ENCODE peak calls at places on chromosomes 5 and 9, in five cellular contexts. U, Z, T, C and Q are unnamed samples.
A peak's percentile ranks its signal among the peaks of the same experiment; 100 is the strongest.

GRCh38 chr5:147369742-147370374 is 135.0 kb downstream of the STK32A start:
- DNase-seq in U (no peak), Z (no peak), T (no peak), C (peak; percentile 20), Q (no peak)

GRCh38 chr9:82532504-82532903 is 530.4 kb downstream of the RASEF start:
- DNase-seq in U (no peak), Z (no peak), T (no peak), C (peak; percentile 19), Q (no peak)

GRCh38 chr5:459562-460412 is 16.8 kb downstream of the EXOC3 start:
- DNase-seq in U (no peak), Z (no peak), T (no peak), C (no peak), Q (peak; percentile 13)

GRCh38 chr5:77066823-77067442 is 20.2 kb downstream of the ZBED3 start:
- DNase-seq in U (peak; percentile 32), Z (peak; percentile 66), T (no peak), C (peak; percentile 91), Q (no peak)

GRCh38 chr9:84978761-84979160 is 309.2 kb downstream of the NTRK2 start:
- DNase-seq in U (no peak), Z (no peak), T (no peak), C (no peak), Q (no peak)

GRCh38 chr5:32312194-32312681 is 501 bp downstream of the MTMR12 start:
- DNase-seq in U (peak; percentile 78), Z (peak; percentile 56), T (peak; percentile 73), C (peak; percentile 69), Q (peak; percentile 73)

GRCh38 chr9:128124873-128125574 is 2.5 kb downstream of the PTGES2 start:
- DNase-seq in U (peak; percentile 66), Z (no peak), T (peak; percentile 85), C (peak; percentile 45), Q (no peak)

GRCh38 chr9:91119147-91119546 is 242.6 kb downstream of the AUH start:
- DNase-seq in U (no peak), Z (no peak), T (no peak), C (peak; percentile 77), Q (no peak)

GRCh38 chr9:136122425-136123383 is 4.0 kb upstream of the TMEM250 start:
- DNase-seq in U (peak; percentile 80), Z (peak; percentile 39), T (peak; percentile 74), C (peak; percentile 34), Q (peak; percentile 69)

GRCh38 chr5:150227606-150228273 is 37.9 kb downstream of the SLC6A7 start:
- DNase-seq in U (no peak), Z (no peak), T (peak; percentile 18), C (peak; percentile 43), Q (no peak)

GRCh38 chr9:88994820-88995180 is 3.5 kb downstream of the S1PR3 start:
- DNase-seq in U (no peak), Z (no peak), T (no peak), C (peak; percentile 63), Q (no peak)

GRCh38 chr9:78026947-78027346 is 4.7 kb downstream of the GNAQ start:
- DNase-seq in U (no peak), Z (no peak), T (no peak), C (peak; percentile 63), Q (no peak)

DNA sequence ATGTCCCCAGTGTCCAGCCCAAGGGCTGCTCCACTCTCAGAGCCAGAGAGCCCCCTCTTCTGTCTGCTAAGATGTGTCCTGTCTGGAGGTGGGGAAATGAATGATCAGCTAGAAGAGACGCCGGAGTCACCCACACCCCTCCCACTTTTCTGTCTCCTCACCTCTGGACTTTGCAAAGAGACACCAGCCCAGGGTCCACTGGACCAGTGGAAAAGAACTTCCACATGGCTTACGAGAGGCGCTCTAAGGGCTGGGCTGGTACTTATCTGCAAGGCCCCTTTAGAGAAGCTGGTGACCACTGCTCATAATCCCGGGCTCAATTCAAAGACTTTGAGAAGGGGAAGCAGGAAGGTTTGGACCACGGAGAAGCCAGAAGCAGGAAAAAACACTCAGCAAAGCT is 9.2 kb downstream of the NR5A1 start:
- DNase-seq in U (no peak), Z (no peak), T (no peak), C (no peak), Q (no peak)
- H3K27me3 ChIP-seq in U (peaks cover 3% of the 10 kb centered on the region), Z (peaks cover 93% of the 10 kb centered on the region), T (peaks cover 34% of the 10 kb centered on the region), C (peaks cover 92% of the 10 kb centered on the region), Q (no peaks in the 10 kb centered on the region)

GRCh38 chr5:101860145-101860544 is 435.9 kb downstream of the SLCO4C1 start:
- DNase-seq in U (no peak), Z (no peak), T (no peak), C (no peak), Q (no peak)

GRCh38 chr5:101866473-101866872 is 429.6 kb downstream of the SLCO4C1 start:
- DNase-seq in U (no peak), Z (peak; percentile 3), T (no peak), C (no peak), Q (no peak)

GRCh38 chr5:101860563-101860962 is 435.5 kb downstream of the SLCO4C1 start:
- DNase-seq in U (no peak), Z (no peak), T (no peak), C (no peak), Q (no peak)
- H3K27me3 ChIP-seq in U (no peaks in the 10 kb centered on the region), Z (no peaks in the 10 kb centered on the region), T (no peaks in the 10 kb centered on the region), C (no peaks in the 10 kb centered on the region), Q (no peaks in the 10 kb centered on the region)

GRCh38 chr9:126683698-126684044 is 69.9 kb downstream of the LMX1B start:
- DNase-seq in U (no peak), Z (no peak), T (no peak), C (no peak), Q (no peak)

GRCh38 chr9:126682113-126682810 is 68.5 kb downstream of the LMX1B start:
- DNase-seq in U (no peak), Z (no peak), T (no peak), C (no peak), Q (no peak)

GRCh38 chr9:126684965-126685465 is 71.3 kb downstream of the LMX1B start:
- DNase-seq in U (no peak), Z (no peak), T (no peak), C (no peak), Q (no peak)

GRCh38 chr9:126682928-126683697 is 69.4 kb downstream of the LMX1B start:
- DNase-seq in U (peak; percentile 68), Z (no peak), T (no peak), C (no peak), Q (no peak)

DNA sequence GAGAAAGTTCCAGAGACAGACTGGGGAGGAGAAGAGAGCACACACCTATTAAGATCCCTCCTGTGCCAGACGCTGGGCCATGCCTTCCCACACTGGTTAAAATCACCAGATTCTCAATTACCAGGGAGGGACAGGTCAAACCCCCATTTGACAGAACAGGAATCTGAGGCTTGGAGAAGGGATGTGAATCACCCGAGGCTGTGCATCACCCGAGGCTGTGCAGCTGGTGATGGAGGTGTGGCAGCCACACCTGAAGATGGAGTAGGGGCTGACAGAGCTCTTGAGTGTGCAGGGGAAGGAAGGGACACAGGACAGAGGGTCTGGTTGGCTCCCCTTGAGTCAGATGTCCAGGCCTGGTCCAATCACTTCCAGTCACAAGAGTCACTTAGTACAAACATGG is 70.6 kb downstream of the LMX1B start:
- DNase-seq in U (no peak), Z (no peak), T (no peak), C (no peak), Q (no peak)
- H3K27me3 ChIP-seq in U (no peaks in the 10 kb centered on the region), Z (peaks cover 88% of the 10 kb centered on the region), T (peaks cover 55% of the 10 kb centered on the region), C (peaks cover 76% of the 10 kb centered on the region), Q (peaks cover 6% of the 10 kb centered on the region)

DNA sequence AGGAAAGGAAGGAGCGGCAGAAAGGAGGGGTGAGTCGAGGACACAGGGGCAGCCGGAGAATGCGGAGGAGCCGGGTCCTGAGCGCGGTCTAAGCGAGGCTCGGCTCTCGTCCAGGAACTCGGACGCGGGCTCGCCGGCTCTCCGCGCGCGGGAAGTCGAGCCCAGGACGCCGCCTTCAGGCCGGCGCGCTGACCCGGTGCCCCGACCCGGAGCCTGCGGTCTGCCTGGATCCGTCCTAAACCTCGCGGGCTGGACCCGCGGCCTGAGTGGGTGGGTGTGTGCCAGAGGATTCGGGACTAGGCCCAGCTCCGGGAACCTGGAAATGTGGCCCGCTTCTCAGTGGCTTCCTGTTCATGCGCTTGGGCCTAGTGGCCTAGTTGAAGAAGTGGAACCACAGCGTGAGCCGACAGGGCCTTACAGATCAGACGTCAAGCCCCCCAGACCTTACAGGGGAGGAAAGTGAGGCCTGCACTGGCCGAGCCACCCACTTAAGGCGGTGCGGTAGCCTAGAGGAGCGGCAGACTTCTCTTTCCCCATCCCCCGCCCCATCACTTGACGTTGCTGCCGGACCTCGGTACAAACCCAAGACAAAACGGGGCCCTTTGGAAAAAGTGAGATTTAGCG is 1.2 kb downstream of the CDKN2B-AS1 start:
- DNase-seq in U (peak; percentile 53), Z (no peak), T (peak; percentile 42), C (peak; percentile 55), Q (peak; percentile 66)
- H3K27me3 ChIP-seq in U (peaks cover 4% of the 10 kb centered on the region), Z (no peaks in the 10 kb centered on the region), T (no peaks in the 10 kb centered on the region), C (no peaks in the 10 kb centered on the region), Q (no peaks in the 10 kb centered on the region)

GRCh38 chr5:2141254-2142000 is 258.7 kb upstream of the IRX4 start:
- DNase-seq in U (no peak), Z (no peak), T (no peak), C (no peak), Q (no peak)

GRCh38 chr5:2143088-2143487 is 260.4 kb upstream of the IRX4 start:
- DNase-seq in U (no peak), Z (no peak), T (no peak), C (no peak), Q (no peak)

GRCh38 chr5:2142456-2142954 is 259.8 kb upstream of the IRX4 start:
- DNase-seq in U (no peak), Z (no peak), T (no peak), C (no peak), Q (no peak)

GRCh38 chr5:2140501-2140900 is 257.8 kb upstream of the IRX4 start:
- DNase-seq in U (no peak), Z (no peak), T (no peak), C (no peak), Q (no peak)

DNA sequence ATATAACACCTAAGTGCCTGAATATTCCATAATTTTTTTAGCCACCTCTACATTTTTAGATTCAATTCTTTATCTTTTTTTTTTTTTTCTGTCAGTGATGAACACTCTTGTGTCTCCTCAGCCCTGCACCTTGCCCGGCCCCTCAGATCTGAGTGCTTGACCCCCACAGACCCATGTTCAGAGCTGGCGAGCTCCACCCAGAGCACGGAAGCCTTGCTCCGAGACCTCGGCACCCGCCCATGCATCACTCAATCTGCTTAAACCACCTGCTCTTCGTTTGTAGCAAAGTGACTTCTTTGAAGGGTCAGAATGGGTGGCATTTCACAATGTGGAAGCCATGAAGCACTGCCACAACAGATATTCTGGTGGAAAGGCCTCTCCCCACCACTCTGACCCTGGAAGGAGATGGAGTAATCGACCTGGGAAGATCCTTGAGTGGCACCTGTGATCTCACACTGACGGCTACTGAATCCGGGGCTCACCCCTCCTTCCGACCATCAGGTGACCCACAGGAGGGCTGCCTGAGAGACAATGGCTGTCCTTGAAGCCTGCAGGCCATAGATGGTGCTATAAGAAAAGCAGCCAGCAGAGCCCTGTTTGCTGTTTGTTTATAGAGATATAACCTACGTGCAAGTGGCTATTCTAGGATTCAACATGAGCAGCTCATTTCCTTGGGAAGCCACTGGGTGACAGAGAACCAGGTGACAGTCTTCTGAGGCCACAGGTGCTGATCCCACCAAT is 261.1 kb upstream of the IRX4 start:
- DNase-seq in U (no peak), Z (no peak), T (no peak), C (no peak), Q (no peak)
- H3K27me3 ChIP-seq in U (no peaks in the 10 kb centered on the region), Z (peaks cover 15% of the 10 kb centered on the region), T (peaks cover 82% of the 10 kb centered on the region), C (no peaks in the 10 kb centered on the region), Q (no peaks in the 10 kb centered on the region)